ENCODE peak calls at places on chromosomes 4 and X, in four cellular contexts. E is DND-41, D is pancreas, T is right cardiac atrium. R is an unnamed sample.

GRCh38 chr4:72377491-72378194 is 191.4 kb downstream of the ADAMTS3 start:
- DNase-seq in E (no peak), D (no peak), T (no peak), R (no peak)

GRCh38 chr4:38210396-38211114 is 250.4 kb downstream of the PTTG2 start:
- DNase-seq in E (no peak), D (no peak), T (peak; percentile 59), R (no peak)

GRCh38 chr4:8144359-8144758 is 14.3 kb downstream of the ABLIM2 start:
- DNase-seq in E (no peak), D (peak; percentile 44), T (peak; percentile 62), R (no peak)

GRCh38 chr4:77073981-77074865 is 1.6 kb downstream of the CCNI start:
- DNase-seq in E (no peak), D (no peak), T (no peak), R (no peak)

GRCh38 chr4:2352729-2353221 is 65.7 kb downstream of the ZFYVE28 start:
- DNase-seq in E (no peak), D (no peak), T (no peak), R (no peak)

GRCh38 chr4:98780111-98780549 is 121.7 kb upstream of the TSPAN5 start:
- DNase-seq in E (no peak), D (no peak), T (no peak), R (no peak)

GRCh38 chr4:53185853-53186590 is 179.8 kb downstream of the SCFD2 start:
- DNase-seq in E (no peak), D (no peak), T (no peak), R (no peak)

GRCh38 chrX:80432441-80432840 is 12.2 kb downstream of the TENT5D start:
- DNase-seq in E (no peak), D (no peak), T (no peak), R (no peak)

GRCh38 chr4:53716011-53716410 is 124.7 kb upstream of the LNX1 start:
- DNase-seq in E (no peak), D (no peak), T (no peak), R (no peak)

GRCh38 chr4:176789955-176790354 is 2.8 kb downstream of the VEGFC start:
- DNase-seq in E (no peak), D (no peak), T (no peak), R (peak; percentile 69)

GRCh38 chr4:151238477-151238876 is 38.5 kb upstream of the PRSS48 start:
- DNase-seq in E (no peak), D (no peak), T (no peak), R (no peak)

GRCh38 chr4:109432676-109433075 is 939 bp upstream of the SEC24B start:
- DNase-seq in E (no peak), D (no peak), T (no peak), R (no peak)

GRCh38 chr4:87005369-87005689 is 70.5 kb downstream of the AFF1 start:
- DNase-seq in E (no peak), D (no peak), T (no peak), R (peak; percentile 25)

GRCh38 chrX:140432328-140433025 is 72.4 kb downstream of the SOX3 start:
- DNase-seq in E (no peak), D (peak; percentile 72), T (peak; percentile 66), R (no peak)

GRCh38 chr4:4856071-4857000 is 3.1 kb upstream of the MSX1 start:
- DNase-seq in E (no peak), D (no peak), T (peak; percentile 35), R (no peak)

GRCh38 chr4:7121174-7121573 is 53.3 kb upstream of the GRPEL1 start:
- DNase-seq in E (no peak), D (no peak), T (peak; percentile 79), R (no peak)

GRCh38 chrX:49829016-49829415 is at the start of gene PAGE4:
- DNase-seq in E (no peak), D (no peak), T (no peak), R (no peak)

GRCh38 chr4:95701500-95701899 is 138.4 kb upstream of the PDHA2 start:
- DNase-seq in E (no peak), D (no peak), T (no peak), R (no peak)

GRCh38 chr4:173442223-173442932 is 43.5 kb upstream of the SCRG1 start:
- DNase-seq in E (no peak), D (no peak), T (no peak), R (no peak)

GRCh38 chrX:137041329-137041728 is 7.5 kb upstream of the GPR101 start:
- DNase-seq in E (no peak), D (no peak), T (no peak), R (no peak)

GRCh38 chr4:36601864-36602263 is 320.4 kb downstream of the DTHD1 start:
- DNase-seq in E (no peak), D (no peak), T (no peak), R (no peak)

GRCh38 chr4:81946996-81947395 is 426.8 kb downstream of the HNRNPD start:
- DNase-seq in E (no peak), D (no peak), T (no peak), R (no peak)

GRCh38 chrX:48897157-48897620 is 379 bp downstream of the TIMM17B start:
- DNase-seq in E (peak; percentile 72), D (peak; percentile 85), T (peak; percentile 87), R (peak; percentile 53)

GRCh38 chr4:40316333-40316781 is 18.8 kb upstream of the CHRNA9 start:
- DNase-seq in E (no peak), D (no peak), T (no peak), R (peak; percentile 11)

GRCh38 chr4:8084712-8085490 is 73.7 kb downstream of the ABLIM2 start:
- DNase-seq in E (no peak), D (no peak), T (no peak), R (no peak)

GRCh38 chr4:151865327-151865726 is 104.5 kb upstream of the GATB start:
- DNase-seq in E (peak; percentile 59), D (no peak), T (peak; percentile 85), R (no peak)

GRCh38 chr4:151046609-151047008 is 31.5 kb upstream of the LRBA start:
- DNase-seq in E (no peak), D (no peak), T (no peak), R (no peak)

GRCh38 chr4:15836362-15836761 is 58.2 kb downstream of the CD38 start:
- DNase-seq in E (no peak), D (no peak), T (no peak), R (no peak)

GRCh38 chr4:172654482-172654881 is 514.1 kb upstream of the GALNT7 start:
- DNase-seq in E (no peak), D (no peak), T (no peak), R (no peak)

GRCh38 chrX:151711787-151712186 is 4.0 kb upstream of the FATE1 start:
- DNase-seq in E (no peak), D (no peak), T (no peak), R (no peak)

GRCh38 chrX:118720058-118720707 is 7.2 kb upstream of the IL13RA1 start:
- DNase-seq in E (no peak), D (no peak), T (no peak), R (no peak)

GRCh38 chrX:6184900-6185515 is 43.7 kb downstream of the NLGN4X start:
- DNase-seq in E (no peak), D (no peak), T (no peak), R (peak; percentile 63)

GRCh38 chrX:53594354-53594753 is 92.2 kb downstream of the HUWE1 start:
- DNase-seq in E (no peak), D (no peak), T (no peak), R (no peak)

DNA sequence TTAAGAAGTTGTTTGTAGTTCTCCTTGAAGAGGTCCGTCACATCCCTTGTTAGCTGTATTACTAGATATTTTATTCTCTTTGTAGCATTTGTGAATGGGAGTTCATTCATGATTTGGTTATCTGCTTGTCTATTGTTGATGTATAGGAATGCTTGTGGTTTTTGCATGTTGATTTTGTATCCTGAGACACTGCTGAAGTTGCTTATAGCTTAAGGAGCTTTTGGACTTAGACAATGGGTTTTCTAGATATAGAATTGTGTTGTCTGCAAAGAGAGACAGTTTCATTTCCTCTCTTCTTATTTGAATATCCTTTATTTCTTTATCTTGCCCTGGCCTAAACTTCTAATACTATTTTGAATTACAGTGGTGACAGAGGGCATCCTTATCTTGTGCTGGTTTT is 52.1 kb upstream of the GRID2 start:
- DNase-seq in E (no peak), D (no peak), T (no peak), R (peak; percentile 56)
- H3K9me3 ChIP-seq in E (peaks cover 6% of the 10 kb centered on the region), D (no peaks in the 10 kb centered on the region), T (no peaks in the 10 kb centered on the region), R (no peaks in the 10 kb centered on the region)

DNA sequence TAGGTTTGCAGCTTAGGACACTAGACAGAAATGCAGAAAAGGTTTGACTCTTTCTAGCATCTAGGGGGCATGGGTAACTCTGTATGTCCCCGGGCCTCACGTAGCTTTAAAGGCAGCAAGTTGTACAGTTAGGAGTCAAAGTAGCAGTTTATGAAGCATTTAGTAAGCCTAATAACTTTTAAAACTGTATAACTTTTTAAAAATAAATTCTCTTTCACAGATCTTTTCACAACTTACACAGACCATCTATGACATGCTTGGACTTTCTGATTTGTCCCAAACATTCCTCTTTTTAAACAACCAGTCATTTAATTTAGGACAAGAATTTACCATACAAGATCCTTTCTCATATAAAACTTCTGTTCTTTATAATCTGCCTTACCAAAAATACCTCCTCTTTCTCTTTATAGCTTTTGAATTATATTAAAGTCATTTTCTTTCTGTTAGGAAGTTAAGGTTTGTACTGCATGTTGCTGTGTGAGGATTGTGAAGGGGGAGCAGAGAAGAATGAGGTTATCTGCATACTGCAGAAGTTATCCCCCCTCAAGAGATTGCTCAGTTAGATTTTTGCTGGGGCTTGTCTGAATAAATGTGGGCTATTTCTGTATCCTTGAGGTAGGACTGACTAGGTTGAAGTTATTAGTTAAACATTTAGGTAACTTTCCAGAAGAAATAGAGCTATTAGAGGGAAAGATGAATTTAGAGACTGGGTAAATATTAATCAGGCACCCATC is 94.3 kb downstream of the CPE start:
- DNase-seq in E (no peak), D (no peak), T (no peak), R (no peak)
- H3K9me3 ChIP-seq in E (peaks cover 44% of the 10 kb centered on the region), D (peaks cover 2% of the 10 kb centered on the region), T (no peaks in the 10 kb centered on the region), R (no peaks in the 10 kb centered on the region)

DNA sequence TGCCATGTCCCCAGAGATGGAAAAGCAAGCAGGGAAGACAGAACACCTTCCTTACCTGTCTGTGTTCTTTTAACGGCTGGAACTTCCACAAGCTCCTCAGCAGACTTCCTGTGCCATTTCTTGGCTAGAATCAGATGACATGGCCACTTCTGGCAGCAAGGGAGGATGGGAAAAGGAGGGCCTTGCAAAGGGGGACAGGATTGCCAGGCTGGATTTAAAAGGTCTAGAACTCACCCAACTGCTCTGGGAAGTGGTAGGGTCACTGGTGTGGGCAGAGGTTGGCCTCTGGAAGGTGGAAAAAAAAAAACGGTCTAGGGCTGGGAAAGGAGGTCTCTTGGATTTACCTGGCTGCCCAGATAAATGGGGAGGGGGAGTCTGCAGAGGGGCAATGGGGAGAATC is 1.6 kb upstream of the USP11 start:
- DNase-seq in E (no peak), D (no peak), T (no peak), R (no peak)
- H3K9me3 ChIP-seq in E (no peaks in the 10 kb centered on the region), D (no peaks in the 10 kb centered on the region), T (no peaks in the 10 kb centered on the region), R (no peaks in the 10 kb centered on the region)

GRCh38 chr4:28682872-28683271 is 1822.2 kb downstream of the STIM2 start:
- DNase-seq in E (no peak), D (no peak), T (no peak), R (no peak)
- H3K9me3 ChIP-seq in E (no peaks in the 10 kb centered on the region), D (no peaks in the 10 kb centered on the region), T (no peaks in the 10 kb centered on the region), R (no peaks in the 10 kb centered on the region)

DNA sequence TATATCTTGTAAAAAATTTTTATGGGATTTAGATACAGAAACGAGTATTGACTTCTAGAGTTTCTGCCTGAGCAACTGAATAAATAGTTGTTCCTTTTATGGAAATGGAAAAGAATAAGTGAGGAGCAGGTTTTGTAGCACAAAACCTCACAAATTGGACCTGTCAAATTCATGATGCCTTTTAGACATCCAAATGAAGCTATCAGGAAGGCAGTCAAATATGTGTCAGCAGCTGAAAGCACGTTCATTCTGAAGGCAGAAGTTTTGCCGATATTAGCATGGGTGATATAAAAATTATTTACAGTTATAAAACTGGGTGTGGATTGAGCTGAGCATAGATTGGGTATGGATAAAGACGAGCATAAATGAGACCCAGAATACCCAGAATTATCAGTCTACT is 374.0 kb downstream of the EPHA5 start:
- DNase-seq in E (no peak), D (no peak), T (no peak), R (no peak)
- H3K9me3 ChIP-seq in E (no peaks in the 10 kb centered on the region), D (no peaks in the 10 kb centered on the region), T (no peaks in the 10 kb centered on the region), R (no peaks in the 10 kb centered on the region)

R was measured in MM.1S.